ENCODE peak calls at places on chromosome 18, in seven cellular contexts. K is AG09319, G is HCT116, R is fibroblast of the aortic adventitia, S is OCI-LY7, M is HepG2, C is RWPE2. T is an unnamed sample.

GRCh38 chr18:12255626-12256026 is 1.5 kb downstream of the CIDEA start:
- DNase-seq in K (no peak), G (peak), R (no peak), S (no peak), M (peak), C (no peak), T (no peak)

GRCh38 chr18:33600846-33601245 is 22.8 kb downstream of the ASXL3 start:
- DNase-seq in K (no peak), G (no peak), R (no peak), S (no peak), M (no peak), C (no peak), T (no peak)

GRCh38 chr18:79872423-79872822 is 74.7 kb downstream of the KCNG2 start:
- DNase-seq in K (no peak), G (no peak), R (no peak), S (no peak), M (no peak), C (no peak), T (no peak)

GRCh38 chr18:56445422-56445821 is 193.0 kb downstream of the TXNL1 start:
- DNase-seq in K (no peak), G (no peak), R (no peak), S (no peak), M (no peak), C (no peak), T (no peak)

GRCh38 chr18:62710417-62710816 is 4.9 kb upstream of the PHLPP1 start:
- DNase-seq in K (no peak), G (no peak), R (no peak), S (no peak), M (no peak), C (no peak), T (no peak)

GRCh38 chr18:6595666-6596065 is 133.8 kb upstream of the ARHGAP28 start:
- DNase-seq in K (no peak), G (no peak), R (no peak), S (no peak), M (no peak), C (no peak), T (no peak)

GRCh38 chr18:65221736-65222135 is 529.1 kb upstream of the CDH7 start:
- DNase-seq in K (no peak), G (no peak), R (no peak), S (no peak), M (no peak), C (no peak), T (no peak)

GRCh38 chr18:22346342-22346967 is 71.3 kb downstream of the CTAGE1 start:
- DNase-seq in K (no peak), G (no peak), R (peak), S (no peak), M (no peak), C (no peak), T (no peak)

GRCh38 chr18:6219116-6219717 is 195.5 kb downstream of the L3MBTL4 start:
- DNase-seq in K (peak), G (no peak), R (peak), S (peak), M (peak), C (no peak), T (no peak)

DNA sequence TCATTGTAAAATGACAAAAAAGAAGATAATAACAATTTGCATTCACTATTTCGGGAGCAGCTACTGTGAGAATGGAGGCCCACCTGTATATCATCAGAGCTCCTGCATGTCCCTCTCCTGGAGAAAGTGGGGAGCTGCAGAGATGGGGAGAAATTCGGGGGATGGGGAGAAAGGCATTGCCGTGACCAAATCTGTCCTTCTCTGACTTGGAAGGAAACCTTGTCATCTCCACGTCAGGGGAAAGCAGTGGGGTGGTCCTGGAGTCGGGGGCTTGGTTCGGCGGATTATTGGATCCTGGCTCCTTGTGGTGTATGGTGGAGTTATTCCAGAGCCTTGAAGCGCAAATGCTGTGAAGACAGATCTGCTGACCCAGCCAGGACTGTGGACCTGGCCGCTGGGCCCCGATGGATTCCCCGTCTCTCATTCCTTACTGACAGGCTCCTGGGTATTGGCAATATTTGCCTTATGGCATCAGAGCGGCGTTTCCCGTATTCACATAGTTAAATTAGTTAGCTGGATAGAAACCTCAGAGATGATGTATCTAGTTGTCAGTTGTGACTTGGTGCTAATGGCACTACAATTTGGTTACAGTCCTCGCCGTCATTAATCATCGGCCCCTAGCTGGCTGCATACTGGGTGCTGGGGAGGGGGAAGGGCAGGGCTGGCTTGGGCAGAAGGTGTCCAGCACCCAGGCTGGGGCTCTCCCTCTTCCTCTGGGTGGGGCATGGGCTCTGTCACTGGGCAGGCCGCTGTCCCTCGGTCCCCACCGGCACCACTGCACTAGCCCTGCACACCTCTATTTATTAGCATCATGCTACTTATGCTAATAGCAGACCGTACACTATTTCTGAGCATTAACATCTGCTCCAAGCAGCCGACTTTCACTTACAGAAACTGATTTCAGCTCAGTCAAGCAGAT is 31.7 kb downstream of the CELF4 start:
- DNase-seq in K (no peak), G (no peak), R (no peak), S (peak), M (no peak), C (no peak), T (no peak)
- TF ChIP-seq CTCF in K (no peak), G (peak), R (no peak), S (peak), M (no peak), C (peak), T (peak)

GRCh38 chr18:48541026-48541746 is 2.4 kb downstream of the CTIF start:
- DNase-seq in K (peak), G (no peak), R (peak), S (no peak), M (no peak), C (no peak), T (no peak)
- TF ChIP-seq CTCF in K (no peak), G (no peak), R (no peak), S (no peak), M (peak), C (no peak), T (peak)

DNA sequence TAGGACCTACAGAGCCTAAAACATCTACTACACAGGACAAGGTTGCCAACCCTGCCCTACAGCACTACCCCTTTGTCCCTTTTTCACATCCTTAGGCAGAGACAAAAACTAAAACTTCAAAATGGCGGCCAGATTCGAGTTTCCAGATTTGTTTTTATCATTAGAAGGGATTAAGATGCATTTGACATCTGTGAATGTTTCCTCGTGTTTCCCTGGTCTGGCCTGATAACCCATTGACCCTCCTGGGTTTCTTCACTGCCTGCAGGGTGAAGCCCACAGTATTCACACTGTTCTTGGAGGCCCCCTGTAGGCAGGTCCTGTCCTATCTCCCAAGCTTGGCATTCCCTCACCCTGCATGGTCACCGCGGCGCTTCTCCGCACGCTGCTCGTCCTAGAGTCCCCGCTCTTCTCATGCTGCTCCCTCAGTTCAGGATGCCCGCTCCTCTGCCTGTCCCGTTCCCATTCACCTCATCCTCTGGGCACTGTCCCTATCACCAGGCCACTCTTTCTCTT is 67.6 kb downstream of the TPGS2 start:
- DNase-seq in K (no peak), G (no peak), R (no peak), S (no peak), M (peak), C (no peak), T (no peak)
- TF ChIP-seq CTCF in K (no peak), G (peak), R (no peak), S (no peak), M (peak), C (no peak), T (no peak)

DNA sequence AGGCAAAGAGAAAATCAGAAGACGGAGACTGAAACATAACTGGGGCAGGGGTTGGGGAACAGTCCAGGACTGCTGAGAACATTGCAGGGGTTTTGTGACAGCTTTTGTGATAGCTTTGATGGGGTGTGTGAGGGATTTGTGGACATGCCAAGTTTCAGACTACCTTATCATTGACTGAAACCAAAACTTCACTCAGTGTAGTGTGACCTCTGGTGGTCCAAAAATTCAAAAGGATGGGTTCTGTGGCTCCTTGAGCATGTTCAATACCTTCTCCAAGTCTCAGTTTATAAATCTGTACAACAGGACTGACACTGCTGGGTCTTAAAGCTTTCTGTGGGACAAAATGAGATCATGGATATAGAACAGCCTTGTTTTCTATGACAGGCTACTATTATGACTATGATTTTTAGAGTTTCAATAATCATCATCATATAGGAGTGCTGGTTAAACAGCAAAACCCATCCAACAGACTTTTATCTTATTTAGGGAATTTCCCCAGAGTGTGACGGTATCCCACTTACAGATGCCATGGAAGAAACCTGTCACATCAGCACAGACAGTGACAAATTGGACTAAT is 259.2 kb upstream of the SLC14A2 start:
- DNase-seq in K (no peak), G (no peak), R (no peak), S (no peak), M (no peak), C (no peak), T (no peak)
- TF ChIP-seq CTCF in K (no peak), G (no peak), R (no peak), S (no peak), M (no peak), C (no peak), T (peak)

DNA sequence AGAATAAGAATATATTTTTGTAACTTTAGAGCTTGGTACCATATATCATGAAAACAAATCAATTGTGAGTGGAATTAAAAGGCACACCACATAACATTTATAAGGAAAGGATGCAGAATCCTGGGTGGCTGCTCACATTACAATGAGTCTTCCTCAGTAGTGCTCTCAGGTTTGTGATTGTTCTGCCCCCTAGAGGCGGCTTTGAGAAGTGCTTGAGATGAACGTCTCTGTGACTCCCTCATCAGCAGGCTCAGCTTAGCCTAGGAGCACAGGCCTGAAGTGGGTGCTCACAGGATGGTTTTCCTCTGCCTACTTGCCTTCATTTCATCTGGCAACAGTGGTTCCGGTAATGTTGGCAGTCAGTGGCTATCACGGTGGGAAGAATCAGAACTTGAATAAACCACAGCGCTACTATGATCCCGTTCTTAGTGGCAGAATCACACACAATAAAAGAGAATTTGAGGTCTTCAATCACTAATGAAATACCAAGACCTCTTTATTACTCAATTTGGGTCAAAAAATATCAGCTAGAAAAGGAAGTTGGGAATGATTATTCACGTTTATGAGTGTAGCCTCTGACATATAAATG is 38.1 kb upstream of the B4GALT6 start:
- DNase-seq in K (peak), G (peak), R (peak), S (peak), M (peak), C (no peak), T (no peak)
- TF ChIP-seq CTCF in K (peak), G (peak), R (peak), S (peak), M (peak), C (peak), T (peak)

DNA sequence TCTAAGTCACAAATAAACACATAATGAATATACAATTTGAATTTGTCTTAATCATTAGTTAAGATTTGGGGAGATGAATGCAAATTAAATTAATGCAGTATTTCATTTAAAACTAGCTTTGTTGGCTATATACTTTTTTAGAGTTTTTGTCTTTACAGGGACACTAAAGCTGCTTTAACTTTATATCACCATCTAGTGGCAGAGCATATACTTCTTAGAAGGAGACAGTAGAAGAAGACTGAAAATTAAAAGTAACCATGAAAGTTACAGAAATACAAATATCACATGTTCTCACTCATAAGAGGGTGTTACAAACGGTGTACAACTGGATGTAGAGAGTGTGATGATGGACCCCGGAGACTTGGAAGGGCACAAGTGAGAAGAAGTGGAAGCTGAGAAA is 268.3 kb upstream of the NETO1 start:
- DNase-seq in K (no peak), G (no peak), R (peak), S (no peak), M (peak), C (no peak), T (no peak)
- TF ChIP-seq CTCF in K (peak), G (no peak), R (no peak), S (peak), M (peak), C (peak), T (peak)

T was measured in chondrocyte.